ENCODE peak calls at places on chromosome 22, in seven cellular contexts. One of them, this sample, is unnamed.
A peak's percentile ranks its signal among the peaks of the same experiment; 100 is the strongest.

GRCh38 chr22:20209761-20210250 is 58.3 kb downstream of the RTN4R start:
- DNase-seq in activated B cell treated with CpG ODN at 0.5 μM for 24 hours: no peak
- DNase-seq in retinal pigment epithelial cell: no peak
- DNase-seq in GM20000: no peak
- DNase-seq in fibroblast of the aortic adventitia: no peak
- DNase-seq in A549: no peak
- DNase-seq in Calu3: no peak
- DNase-seq in this sample: no peak

GRCh38 chr22:27336151-27337090 is 465.1 kb downstream of the MN1 start:
- DNase-seq in activated B cell treated with CpG ODN at 0.5 μM for 24 hours: no peak
- DNase-seq in retinal pigment epithelial cell: peak; percentile 49
- DNase-seq in GM20000: no peak
- DNase-seq in fibroblast of the aortic adventitia: no peak
- DNase-seq in A549: no peak
- DNase-seq in Calu3: no peak
- DNase-seq in this sample: no peak

GRCh38 chr22:26273011-26273675 is 103.9 kb downstream of the SEZ6L start:
- DNase-seq in activated B cell treated with CpG ODN at 0.5 μM for 24 hours: no peak
- DNase-seq in retinal pigment epithelial cell: no peak
- DNase-seq in GM20000: no peak
- DNase-seq in fibroblast of the aortic adventitia: no peak
- DNase-seq in A549: no peak
- DNase-seq in Calu3: no peak
- DNase-seq in this sample: no peak

GRCh38 chr22:32444068-32444467 is 20.2 kb downstream of the BPIFC start:
- DNase-seq in activated B cell treated with CpG ODN at 0.5 μM for 24 hours: no peak
- DNase-seq in retinal pigment epithelial cell: no peak
- DNase-seq in GM20000: peak; percentile 27
- DNase-seq in fibroblast of the aortic adventitia: no peak
- DNase-seq in A549: peak; percentile 13
- DNase-seq in Calu3: peak; percentile 44
- DNase-seq in this sample: peak; percentile 16

GRCh38 chr22:26632422-26633155 is 10.8 kb downstream of the CRYBA4 start:
- DNase-seq in activated B cell treated with CpG ODN at 0.5 μM for 24 hours: no peak
- DNase-seq in retinal pigment epithelial cell: no peak
- DNase-seq in GM20000: no peak
- DNase-seq in fibroblast of the aortic adventitia: no peak
- DNase-seq in A549: no peak
- DNase-seq in Calu3: no peak
- DNase-seq in this sample: no peak

GRCh38 chr22:23452231-23453010 is 127.7 kb downstream of the IGLL1 start:
- DNase-seq in activated B cell treated with CpG ODN at 0.5 μM for 24 hours: no peak
- DNase-seq in retinal pigment epithelial cell: no peak
- DNase-seq in GM20000: no peak
- DNase-seq in fibroblast of the aortic adventitia: no peak
- DNase-seq in A549: no peak
- DNase-seq in Calu3: no peak
- DNase-seq in this sample: no peak

GRCh38 chr22:41526802-41527799 is 17.2 kb downstream of the POLR3H start:
- DNase-seq in activated B cell treated with CpG ODN at 0.5 μM for 24 hours: peak; percentile 67
- DNase-seq in retinal pigment epithelial cell: no peak
- DNase-seq in GM20000: peak; percentile 69
- DNase-seq in fibroblast of the aortic adventitia: peak; percentile 33
- DNase-seq in A549: peak; percentile 66
- DNase-seq in Calu3: peak; percentile 71
- DNase-seq in this sample: no peak

GRCh38 chr22:44618400-44618799 is 83.6 kb upstream of the PRR5 start:
- DNase-seq in activated B cell treated with CpG ODN at 0.5 μM for 24 hours: no peak
- DNase-seq in retinal pigment epithelial cell: no peak
- DNase-seq in GM20000: no peak
- DNase-seq in fibroblast of the aortic adventitia: no peak
- DNase-seq in A549: no peak
- DNase-seq in Calu3: no peak
- DNase-seq in this sample: no peak

GRCh38 chr22:38417252-38418060 is 37.5 kb downstream of the KCNJ4 start:
- DNase-seq in activated B cell treated with CpG ODN at 0.5 μM for 24 hours: no peak
- DNase-seq in retinal pigment epithelial cell: no peak
- DNase-seq in GM20000: no peak
- DNase-seq in fibroblast of the aortic adventitia: no peak
- DNase-seq in A549: no peak
- DNase-seq in Calu3: no peak
- DNase-seq in this sample: no peak

GRCh38 chr22:50300620-50301257 is 6.7 kb downstream of the PLXNB2 start:
- DNase-seq in activated B cell treated with CpG ODN at 0.5 μM for 24 hours: no peak
- DNase-seq in retinal pigment epithelial cell: no peak
- DNase-seq in GM20000: no peak
- DNase-seq in fibroblast of the aortic adventitia: no peak
- DNase-seq in A549: no peak
- DNase-seq in Calu3: no peak
- DNase-seq in this sample: no peak

GRCh38 chr22:50298266-50298637 is 9.2 kb downstream of the PLXNB2 start:
- DNase-seq in activated B cell treated with CpG ODN at 0.5 μM for 24 hours: no peak
- DNase-seq in retinal pigment epithelial cell: no peak
- DNase-seq in GM20000: no peak
- DNase-seq in fibroblast of the aortic adventitia: no peak
- DNase-seq in A549: no peak
- DNase-seq in Calu3: no peak
- DNase-seq in this sample: no peak

GRCh38 chr22:50298937-50299656 is 8.3 kb downstream of the PLXNB2 start:
- DNase-seq in activated B cell treated with CpG ODN at 0.5 μM for 24 hours: no peak
- DNase-seq in retinal pigment epithelial cell: no peak
- DNase-seq in GM20000: no peak
- DNase-seq in fibroblast of the aortic adventitia: no peak
- DNase-seq in A549: no peak
- DNase-seq in Calu3: no peak
- DNase-seq in this sample: no peak

GRCh38 chr22:50301581-50301991 is 5.9 kb downstream of the PLXNB2 start:
- DNase-seq in activated B cell treated with CpG ODN at 0.5 μM for 24 hours: no peak
- DNase-seq in retinal pigment epithelial cell: no peak
- DNase-seq in GM20000: no peak
- DNase-seq in fibroblast of the aortic adventitia: no peak
- DNase-seq in A549: no peak
- DNase-seq in Calu3: no peak
- DNase-seq in this sample: no peak

DNA sequence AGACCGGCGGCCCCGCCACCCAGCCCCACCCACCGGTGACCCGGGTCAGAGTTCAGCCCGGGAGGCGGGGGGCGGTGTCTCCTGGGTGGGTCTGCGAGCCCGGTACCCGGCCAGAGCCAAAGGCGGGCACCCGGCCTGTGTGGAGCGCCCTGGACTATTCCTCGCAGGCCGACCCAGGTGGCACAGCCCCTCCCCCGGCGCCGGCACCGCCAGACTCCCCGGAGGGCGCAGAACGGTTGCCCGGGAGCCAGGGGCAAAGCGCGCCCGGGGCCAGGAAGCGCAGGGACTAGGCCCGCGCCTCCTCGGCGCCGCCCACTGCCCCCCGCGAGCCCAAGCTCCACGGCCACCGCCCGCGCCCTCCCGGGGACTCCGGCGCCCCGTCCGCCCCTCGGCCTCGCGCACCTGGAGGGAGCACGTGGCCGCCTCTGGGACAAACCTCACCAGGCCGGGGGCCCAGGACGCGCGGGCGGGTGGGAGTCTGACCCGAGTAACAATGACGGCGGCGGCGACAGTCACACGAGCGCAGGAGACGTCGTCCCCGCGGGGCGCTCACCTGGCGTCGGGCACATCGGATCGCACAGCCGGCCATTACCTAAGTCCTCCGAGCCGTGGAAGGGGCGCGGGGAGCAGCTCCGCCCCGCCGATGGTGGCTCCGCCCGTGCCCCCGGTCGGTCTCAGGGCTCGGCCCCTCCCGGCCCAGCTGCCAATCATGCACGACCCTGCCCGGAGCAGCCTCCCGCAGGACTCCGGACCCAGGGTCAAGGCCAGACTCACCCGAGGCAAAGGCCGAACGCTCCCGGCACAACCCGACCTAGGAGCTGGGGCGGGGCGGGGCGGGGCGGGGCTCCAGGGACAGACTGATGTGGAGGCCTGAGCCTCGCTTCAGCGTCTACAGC is 7.5 kb downstream of the PLXNB2 start:
- DNase-seq in activated B cell treated with CpG ODN at 0.5 μM for 24 hours: no peak
- DNase-seq in retinal pigment epithelial cell: no peak
- DNase-seq in GM20000: no peak
- DNase-seq in fibroblast of the aortic adventitia: no peak
- DNase-seq in A549: no peak
- DNase-seq in Calu3: peak; percentile 46
- DNase-seq in this sample: no peak
- TF ChIP-seq CTCF in activated B cell treated with CpG ODN at 0.5 μM for 24 hours: no peak
- TF ChIP-seq CTCF in retinal pigment epithelial cell: no peak
- TF ChIP-seq CTCF in GM20000: no peak
- TF ChIP-seq CTCF in fibroblast of the aortic adventitia: no peak
- TF ChIP-seq CTCF in A549: no peak
- TF ChIP-seq CTCF in Calu3: no peak
- TF ChIP-seq CTCF in this sample: no peak

DNA sequence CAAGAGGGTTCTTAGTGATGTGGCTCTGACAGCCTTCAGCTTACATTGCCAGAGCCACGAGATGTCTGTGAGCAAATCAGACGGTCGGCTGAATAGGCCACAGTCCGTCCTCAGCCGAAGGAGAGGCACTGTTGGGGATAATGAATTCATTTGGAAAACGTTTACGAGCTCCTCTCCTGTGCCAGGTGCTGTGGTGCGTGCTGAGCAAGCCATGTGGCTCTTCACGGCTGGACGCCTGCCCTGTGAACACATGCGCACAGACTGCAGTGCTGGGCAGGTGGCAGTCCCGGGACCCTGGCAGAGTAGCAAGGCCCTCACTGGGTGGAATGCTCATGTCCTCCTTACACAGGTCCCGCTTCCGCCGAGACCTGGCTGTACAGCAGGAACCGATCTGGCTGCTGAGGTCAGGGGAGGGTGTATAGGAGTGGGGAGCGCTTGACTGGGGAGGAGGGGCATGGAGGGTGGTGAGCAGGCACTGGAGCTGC is 6.8 kb downstream of the TBC1D22A start:
- DNase-seq in activated B cell treated with CpG ODN at 0.5 μM for 24 hours: peak; percentile 49
- DNase-seq in retinal pigment epithelial cell: no peak
- DNase-seq in GM20000: peak; percentile 25
- DNase-seq in fibroblast of the aortic adventitia: no peak
- DNase-seq in A549: no peak
- DNase-seq in Calu3: no peak
- DNase-seq in this sample: no peak
- TF ChIP-seq CTCF in activated B cell treated with CpG ODN at 0.5 μM for 24 hours: no peak
- TF ChIP-seq CTCF in retinal pigment epithelial cell: no peak
- TF ChIP-seq CTCF in GM20000: no peak
- TF ChIP-seq CTCF in fibroblast of the aortic adventitia: no peak
- TF ChIP-seq CTCF in A549: no peak
- TF ChIP-seq CTCF in Calu3: no peak
- TF ChIP-seq CTCF in this sample: no peak

GRCh38 chr22:48574776-48575566 is 1252.7 kb downstream of the BRD1 start:
- DNase-seq in activated B cell treated with CpG ODN at 0.5 μM for 24 hours: no peak
- DNase-seq in retinal pigment epithelial cell: no peak
- DNase-seq in GM20000: peak; percentile 64
- DNase-seq in fibroblast of the aortic adventitia: no peak
- DNase-seq in A549: peak; percentile 79
- DNase-seq in Calu3: no peak
- DNase-seq in this sample: no peak
- TF ChIP-seq CTCF in activated B cell treated with CpG ODN at 0.5 μM for 24 hours: no peak
- TF ChIP-seq CTCF in retinal pigment epithelial cell: peak; percentile 39
- TF ChIP-seq CTCF in GM20000: peak; percentile 4
- TF ChIP-seq CTCF in fibroblast of the aortic adventitia: no peak
- TF ChIP-seq CTCF in A549: peak; percentile 81
- TF ChIP-seq CTCF in Calu3: no peak
- TF ChIP-seq CTCF in this sample: no peak

GRCh38 chr22:21632237-21632895 is at the start of gene CCDC116:
- DNase-seq in activated B cell treated with CpG ODN at 0.5 μM for 24 hours: no peak
- DNase-seq in retinal pigment epithelial cell: no peak
- DNase-seq in GM20000: no peak
- DNase-seq in fibroblast of the aortic adventitia: no peak
- DNase-seq in A549: no peak
- DNase-seq in Calu3: no peak
- DNase-seq in this sample: no peak

GRCh38 chr22:21628386-21629261 is 1.2 kb downstream of the YDJC start:
- DNase-seq in activated B cell treated with CpG ODN at 0.5 μM for 24 hours: no peak
- DNase-seq in retinal pigment epithelial cell: no peak
- DNase-seq in GM20000: no peak
- DNase-seq in fibroblast of the aortic adventitia: no peak
- DNase-seq in A549: no peak
- DNase-seq in Calu3: no peak
- DNase-seq in this sample: no peak

GRCh38 chr22:21631025-21631424 is 1.2 kb upstream of the YDJC start:
- DNase-seq in activated B cell treated with CpG ODN at 0.5 μM for 24 hours: no peak
- DNase-seq in retinal pigment epithelial cell: no peak
- DNase-seq in GM20000: no peak
- DNase-seq in fibroblast of the aortic adventitia: no peak
- DNase-seq in A549: no peak
- DNase-seq in Calu3: no peak
- DNase-seq in this sample: no peak

GRCh38 chr22:21626735-21627469 is 2.9 kb downstream of the YDJC start:
- DNase-seq in activated B cell treated with CpG ODN at 0.5 μM for 24 hours: no peak
- DNase-seq in retinal pigment epithelial cell: no peak
- DNase-seq in GM20000: no peak
- DNase-seq in fibroblast of the aortic adventitia: no peak
- DNase-seq in A549: no peak
- DNase-seq in Calu3: no peak
- DNase-seq in this sample: no peak

DNA sequence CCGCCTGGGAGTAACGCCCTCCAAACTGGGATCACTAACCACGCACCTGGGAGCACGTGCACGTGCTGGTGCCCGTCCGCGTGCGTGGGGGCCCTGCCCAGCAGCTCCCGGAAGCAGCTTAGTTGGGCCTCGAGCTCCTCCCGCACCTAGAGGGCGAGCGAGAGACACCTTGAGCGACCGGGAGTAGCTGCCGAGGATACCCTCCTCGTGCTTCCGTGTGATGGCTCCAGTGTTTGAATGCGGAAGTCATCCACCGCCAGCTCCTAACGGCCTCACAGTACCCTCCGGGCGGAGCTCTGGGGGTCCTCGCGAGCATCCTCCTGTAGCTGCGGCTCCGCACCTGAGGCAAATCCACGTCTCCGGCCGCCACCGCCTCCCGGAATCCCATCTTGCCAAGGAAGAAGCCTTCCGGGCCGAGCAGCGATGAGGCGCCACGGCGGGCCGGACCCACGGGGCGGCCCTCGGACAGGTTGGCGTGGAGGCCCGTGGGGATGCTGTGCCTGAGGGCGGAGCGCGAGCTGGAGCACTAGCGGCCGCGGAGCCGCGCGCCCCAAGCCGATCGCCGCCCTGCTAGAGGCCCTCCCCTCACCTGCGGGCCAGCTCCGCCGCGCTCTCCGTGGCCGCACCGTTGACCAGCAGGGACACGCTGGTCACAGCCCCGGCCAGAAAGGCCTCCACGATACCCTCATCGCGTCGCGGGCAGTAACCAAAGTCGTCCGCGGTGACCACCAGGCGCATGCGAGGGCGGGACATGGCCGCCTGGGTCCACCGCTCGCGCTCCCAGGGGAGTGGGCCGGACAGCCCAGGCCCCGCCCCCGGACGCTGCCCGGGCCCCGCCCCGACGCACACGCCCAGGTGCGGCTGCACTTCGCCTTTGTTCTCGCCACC is at the start of gene YDJC:
- DNase-seq in activated B cell treated with CpG ODN at 0.5 μM for 24 hours: peak; percentile 95
- DNase-seq in retinal pigment epithelial cell: peak; percentile 72
- DNase-seq in GM20000: peak; percentile 97
- DNase-seq in fibroblast of the aortic adventitia: peak; percentile 89
- DNase-seq in A549: peak; percentile 76
- DNase-seq in Calu3: peak; percentile 99
- DNase-seq in this sample: no peak
- TF ChIP-seq CTCF in activated B cell treated with CpG ODN at 0.5 μM for 24 hours: peak; percentile 31
- TF ChIP-seq CTCF in retinal pigment epithelial cell: peak; percentile 72
- TF ChIP-seq CTCF in GM20000: peak; percentile 58
- TF ChIP-seq CTCF in fibroblast of the aortic adventitia: peak; percentile 43
- TF ChIP-seq CTCF in A549: peak; percentile 54
- TF ChIP-seq CTCF in Calu3: peak; percentile 69
- TF ChIP-seq CTCF in this sample: peak; percentile 67

GRCh38 chr22:30578481-30578880 is 4.0 kb upstream of the GAL3ST1 start:
- DNase-seq in activated B cell treated with CpG ODN at 0.5 μM for 24 hours: no peak
- DNase-seq in retinal pigment epithelial cell: no peak
- DNase-seq in GM20000: no peak
- DNase-seq in fibroblast of the aortic adventitia: no peak
- DNase-seq in A549: no peak
- DNase-seq in Calu3: no peak
- DNase-seq in this sample: no peak
- TF ChIP-seq CTCF in activated B cell treated with CpG ODN at 0.5 μM for 24 hours: no peak
- TF ChIP-seq CTCF in retinal pigment epithelial cell: no peak
- TF ChIP-seq CTCF in GM20000: no peak
- TF ChIP-seq CTCF in fibroblast of the aortic adventitia: no peak
- TF ChIP-seq CTCF in A549: no peak
- TF ChIP-seq CTCF in Calu3: no peak
- TF ChIP-seq CTCF in this sample: no peak

This sample was measured in epithelial cell of proximal tubule.